ENCODE peak calls at places on chromosomes 3 and 15, in five cellular contexts. H, N, E, I and W are unnamed samples.

GRCh38 chr3:16494906-16495580 is 18.5 kb downstream of the RFTN1 start:
- DNase-seq in H (no peak), N (no peak), E (peak), I (no peak), W (no peak)

GRCh38 chr15:42239528-42240245 is 31.6 kb upstream of the VPS39 start:
- DNase-seq in H (no peak), N (peak), E (no peak), I (no peak), W (peak)

GRCh38 chr3:113287111-113287817 is 75.9 kb downstream of the BOC start:
- DNase-seq in H (no peak), N (peak), E (peak), I (no peak), W (no peak)

GRCh38 chr15:96442076-96442475 is 111.6 kb downstream of the NR2F2 start:
- DNase-seq in H (no peak), N (no peak), E (no peak), I (no peak), W (no peak)

GRCh38 chr3:171439996-171440395 is 20.2 kb downstream of the TNIK start:
- DNase-seq in H (no peak), N (peak), E (peak), I (no peak), W (no peak)

GRCh38 chr15:77057650-77058049 is 13.3 kb downstream of the TSPAN3 start:
- DNase-seq in H (no peak), N (no peak), E (no peak), I (no peak), W (no peak)

GRCh38 chr3:44326035-44326434 is 12.5 kb upstream of the TCAIM start:
- DNase-seq in H (no peak), N (peak), E (peak), I (no peak), W (no peak)

GRCh38 chr3:113575191-113575590 is 42.8 kb downstream of the SIDT1 start:
- DNase-seq in H (peak), N (no peak), E (no peak), I (no peak), W (no peak)

GRCh38 chr15:77021803-77022381 is 27.0 kb downstream of the PSTPIP1 start:
- DNase-seq in H (no peak), N (peak), E (peak), I (no peak), W (peak)

GRCh38 chr3:191963182-191963581 is 502.2 kb downstream of the PYDC2 start:
- DNase-seq in H (peak), N (no peak), E (peak), I (peak), W (no peak)

GRCh38 chr3:56303508-56303907 is 164.8 kb downstream of the ERC2 start:
- DNase-seq in H (peak), N (peak), E (peak), I (peak), W (peak)

GRCh38 chr3:52851348-52851747 is 16.5 kb upstream of the MUSTN1 start:
- DNase-seq in H (peak), N (peak), E (peak), I (peak), W (peak)

GRCh38 chr3:111594781-111595180 is 365 bp downstream of the ZBED2 start:
- DNase-seq in H (no peak), N (no peak), E (no peak), I (no peak), W (no peak)

GRCh38 chr3:151316267-151316991 is at the start of gene GPR87:
- DNase-seq in H (peak), N (peak), E (no peak), I (no peak), W (peak)

GRCh38 chr3:63328386-63328785 is 50.3 kb downstream of the SYNPR start:
- DNase-seq in H (no peak), N (peak), E (peak), I (no peak), W (peak)

GRCh38 chr3:171251842-171252241 is 208.4 kb downstream of the TNIK start:
- DNase-seq in H (peak), N (no peak), E (no peak), I (no peak), W (peak)

GRCh38 chr15:29516929-29517328 is 247.3 kb upstream of the NSMCE3 start:
- DNase-seq in H (no peak), N (no peak), E (no peak), I (no peak), W (no peak)

GRCh38 chr3:141201122-141201521 is 30.5 kb upstream of the PXYLP1 start:
- DNase-seq in H (no peak), N (no peak), E (no peak), I (no peak), W (peak)

GRCh38 chr15:90872481-90873184 is 4.2 kb downstream of the FURIN start:
- DNase-seq in H (peak), N (peak), E (peak), I (peak), W (no peak)

GRCh38 chr3:137746808-137747207 is 17.3 kb upstream of the SOX14 start:
- DNase-seq in H (peak), N (no peak), E (no peak), I (no peak), W (no peak)

GRCh38 chr3:42745776-42746454 is 27.1 kb downstream of the CCDC13 start:
- DNase-seq in H (peak), N (no peak), E (no peak), I (peak), W (no peak)

GRCh38 chr15:90362936-90363212 is 10.8 kb downstream of the ZNF774 start:
- DNase-seq in H (peak), N (peak), E (peak), I (no peak), W (no peak)

GRCh38 chr3:171192176-171192854 is 165.8 kb upstream of the SLC2A2 start:
- DNase-seq in H (peak), N (peak), E (peak), I (no peak), W (peak)

GRCh38 chr3:194272221-194272620 is 78.9 kb downstream of the CPN2 start:
- DNase-seq in H (no peak), N (no peak), E (no peak), I (peak), W (no peak)

GRCh38 chr3:105430460-105430859 is 63.8 kb downstream of the ALCAM start:
- DNase-seq in H (no peak), N (no peak), E (no peak), I (no peak), W (no peak)

GRCh38 chr3:15667484-15667883 is 65.9 kb downstream of the BTD start:
- DNase-seq in H (no peak), N (no peak), E (no peak), I (no peak), W (no peak)

GRCh38 chr3:72331076-72331475 is 517.2 kb downstream of the SHQ1 start:
- DNase-seq in H (no peak), N (no peak), E (no peak), I (no peak), W (no peak)

GRCh38 chr15:92091155-92091734 is 237.7 kb downstream of the SLCO3A1 start:
- DNase-seq in H (peak), N (peak), E (no peak), I (peak), W (peak)

GRCh38 chr3:123741058-123741511 is 143.0 kb downstream of the MYLK start:
- DNase-seq in H (no peak), N (peak), E (peak), I (no peak), W (no peak)

GRCh38 chr3:26099692-26100091 is 309.8 kb downstream of the OXSM start:
- DNase-seq in H (peak), N (no peak), E (no peak), I (no peak), W (no peak)

GRCh38 chr3:98521897-98522537 is 685 bp downstream of the CLDND1 start:
- DNase-seq in H (peak), N (peak), E (peak), I (no peak), W (peak)

GRCh38 chr3:100882571-100882981 is 110.6 kb downstream of the ABI3BP start:
- DNase-seq in H (peak), N (peak), E (no peak), I (no peak), W (no peak)

GRCh38 chr15:91664224-91664836 is 189.2 kb upstream of the SLCO3A1 start:
- DNase-seq in H (no peak), N (no peak), E (no peak), I (no peak), W (no peak)

GRCh38 chr3:71579934-71580318 is 3.6 kb downstream of the FOXP1 start:
- DNase-seq in H (peak), N (peak), E (peak), I (no peak), W (peak)

GRCh38 chr3:27354588-27355203 is 14.5 kb downstream of the NEK10 start:
- DNase-seq in H (peak), N (no peak), E (peak), I (no peak), W (no peak)

GRCh38 chr3:99647081-99647480 is 8.7 kb downstream of the COL8A1 start:
- DNase-seq in H (no peak), N (peak), E (peak), I (no peak), W (peak)

GRCh38 chr3:8416965-8417364 is 84.7 kb upstream of the LMCD1 start:
- DNase-seq in H (peak), N (peak), E (peak), I (peak), W (peak)

GRCh38 chr3:117105650-117106049 is 396.1 kb downstream of the TUSC7 start:
- DNase-seq in H (no peak), N (peak), E (no peak), I (no peak), W (peak)

GRCh38 chr15:40984963-40985362 is 31.7 kb downstream of the CHAC1 start:
- DNase-seq in H (no peak), N (peak), E (peak), I (no peak), W (no peak)

GRCh38 chr15:57570994-57571393 is 20.7 kb upstream of the MYZAP start:
- DNase-seq in H (no peak), N (peak), E (peak), I (no peak), W (peak)

GRCh38 chr3:169659858-169660614 is 3.5 kb downstream of the MECOM start:
- DNase-seq in H (no peak), N (no peak), E (no peak), I (peak), W (no peak)

GRCh38 chr3:169664034-169664820 is 715 bp upstream of the MECOM start:
- DNase-seq in H (no peak), N (no peak), E (no peak), I (peak), W (no peak)

GRCh38 chr3:169660709-169661566 is 2.6 kb downstream of the MECOM start:
- DNase-seq in H (no peak), N (peak), E (peak), I (no peak), W (no peak)

GRCh38 chr3:169662215-169663070 is 1.1 kb downstream of the MECOM start:
- DNase-seq in H (peak), N (peak), E (peak), I (peak), W (peak)

GRCh38 chr3:169661567-169662214 is 1.8 kb downstream of the MECOM start:
- DNase-seq in H (peak), N (peak), E (peak), I (peak), W (peak)
- H2BK120ac ChIP-seq in H (no peak), N (no peak), E (no peak), I (no peak), W (peak)

GRCh38 chr3:66655119-66655518 is 154.3 kb upstream of the LRIG1 start:
- DNase-seq in H (no peak), N (no peak), E (no peak), I (no peak), W (no peak)
- H2BK120ac ChIP-seq in H (no peak), N (no peak), E (no peak), I (no peak), W (no peak)

DNA sequence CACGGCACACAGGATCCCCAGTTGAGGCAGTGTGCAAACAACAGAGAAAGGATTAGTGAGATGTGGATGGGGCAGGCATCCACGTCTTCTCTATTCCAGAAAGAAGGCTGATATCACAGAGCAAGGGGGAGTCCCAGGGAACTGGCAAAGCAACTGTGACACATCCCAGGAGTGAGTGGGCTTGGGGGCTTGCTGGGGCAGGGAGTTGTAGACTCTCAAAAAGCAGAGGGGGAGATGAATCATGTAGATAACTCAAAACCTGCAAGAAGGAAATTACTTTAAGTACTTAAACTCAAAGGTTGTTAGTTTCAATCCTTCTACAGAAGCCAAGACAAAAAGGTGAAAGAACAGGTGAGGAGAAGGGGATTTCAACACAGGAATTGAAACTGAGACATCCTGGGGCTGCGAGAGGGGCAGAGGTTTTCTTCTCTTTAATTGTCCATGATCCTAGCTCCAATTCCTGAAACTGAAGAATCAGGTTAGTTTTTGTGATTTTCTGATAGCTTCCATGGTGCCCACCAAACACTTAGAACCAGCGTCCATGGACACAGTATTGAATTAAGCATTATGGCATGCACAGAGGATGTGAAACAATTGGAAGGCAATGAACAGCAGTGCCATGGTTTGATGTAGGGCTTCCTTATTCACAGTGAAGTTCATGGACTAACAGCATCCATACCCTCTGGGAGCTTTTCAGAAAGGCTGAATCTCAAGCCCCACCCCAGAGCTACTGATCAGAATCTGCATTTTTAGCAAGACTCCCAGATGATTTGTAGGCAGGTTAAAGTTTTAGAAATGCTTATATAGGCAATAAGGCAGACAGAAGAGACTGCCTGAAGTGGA is 52.0 kb downstream of the CCR3 start:
- DNase-seq in H (no peak), N (no peak), E (no peak), I (no peak), W (no peak)
- H2BK120ac ChIP-seq in H (no peak), N (no peak), E (no peak), I (no peak), W (no peak)

GRCh38 chr3:4493931-4494806 is 1.0 kb downstream of the ITPR1 start:
- DNase-seq in H (peak), N (peak), E (peak), I (peak), W (no peak)
- H2BK120ac ChIP-seq in H (no peak), N (no peak), E (no peak), I (no peak), W (no peak)